ENCODE peak calls at places on chromosomes 13 and 19, in nine cellular contexts. One of them, this sample, is unnamed.

GRCh38 chr19:38793186-38793585 is 4.2 kb downstream of the LGALS7B start:
- DNase-seq in glutamatergic neuron: no peak
- DNase-seq in hypothalamus: no peak
- DNase-seq in posterior cingulate gyrus: no peak
- DNase-seq in left cardiac atrium: no peak
- DNase-seq in hepatic stellate cell: no peak
- DNase-seq in tibial artery: no peak
- DNase-seq in stimulated activated CD4-positive, alpha-beta T cell treated with anti-CD3 and anti-CD28 coated beads, Interleukin-12 subunit alpha, Interleukin-12 subunit beta, amount 100 ng/mL, for 24 hours: no peak
- DNase-seq in AG08396: no peak
- DNase-seq in this sample: peak

GRCh38 chr13:112769615-112770014 is 79.8 kb downstream of the ATP11A start:
- DNase-seq in glutamatergic neuron: no peak
- DNase-seq in hypothalamus: no peak
- DNase-seq in posterior cingulate gyrus: no peak
- DNase-seq in left cardiac atrium: no peak
- DNase-seq in hepatic stellate cell: no peak
- DNase-seq in tibial artery: no peak
- DNase-seq in stimulated activated CD4-positive, alpha-beta T cell treated with anti-CD3 and anti-CD28 coated beads, Interleukin-12 subunit alpha, Interleukin-12 subunit beta, amount 100 ng/mL, for 24 hours: no peak
- DNase-seq in AG08396: no peak
- DNase-seq in this sample: no peak

GRCh38 chr19:35009424-35010415 is 9.6 kb downstream of the GRAMD1A start:
- DNase-seq in glutamatergic neuron: no peak
- DNase-seq in hypothalamus: no peak
- DNase-seq in posterior cingulate gyrus: no peak
- DNase-seq in left cardiac atrium: no peak
- DNase-seq in hepatic stellate cell: no peak
- DNase-seq in tibial artery: no peak
- DNase-seq in stimulated activated CD4-positive, alpha-beta T cell treated with anti-CD3 and anti-CD28 coated beads, Interleukin-12 subunit alpha, Interleukin-12 subunit beta, amount 100 ng/mL, for 24 hours: no peak
- DNase-seq in AG08396: no peak
- DNase-seq in this sample: no peak

GRCh38 chr19:47573076-47574026 is at the start of gene ZNF541:
- DNase-seq in glutamatergic neuron: no peak
- DNase-seq in hypothalamus: peak
- DNase-seq in posterior cingulate gyrus: peak
- DNase-seq in left cardiac atrium: peak
- DNase-seq in hepatic stellate cell: no peak
- DNase-seq in tibial artery: peak
- DNase-seq in stimulated activated CD4-positive, alpha-beta T cell treated with anti-CD3 and anti-CD28 coated beads, Interleukin-12 subunit alpha, Interleukin-12 subunit beta, amount 100 ng/mL, for 24 hours: peak
- DNase-seq in AG08396: no peak
- DNase-seq in this sample: no peak

GRCh38 chr13:80783926-80784325 is 443.0 kb upstream of the SPRY2 start:
- DNase-seq in glutamatergic neuron: no peak
- DNase-seq in hypothalamus: no peak
- DNase-seq in posterior cingulate gyrus: no peak
- DNase-seq in left cardiac atrium: no peak
- DNase-seq in hepatic stellate cell: no peak
- DNase-seq in tibial artery: no peak
- DNase-seq in stimulated activated CD4-positive, alpha-beta T cell treated with anti-CD3 and anti-CD28 coated beads, Interleukin-12 subunit alpha, Interleukin-12 subunit beta, amount 100 ng/mL, for 24 hours: no peak
- DNase-seq in AG08396: no peak
- DNase-seq in this sample: no peak

GRCh38 chr13:37392389-37392788 is 206.2 kb downstream of the POSTN start:
- DNase-seq in glutamatergic neuron: no peak
- DNase-seq in hypothalamus: no peak
- DNase-seq in posterior cingulate gyrus: no peak
- DNase-seq in left cardiac atrium: no peak
- DNase-seq in hepatic stellate cell: no peak
- DNase-seq in tibial artery: no peak
- DNase-seq in stimulated activated CD4-positive, alpha-beta T cell treated with anti-CD3 and anti-CD28 coated beads, Interleukin-12 subunit alpha, Interleukin-12 subunit beta, amount 100 ng/mL, for 24 hours: no peak
- DNase-seq in AG08396: no peak
- DNase-seq in this sample: no peak

GRCh38 chr13:79776538-79776937 is 295.6 kb downstream of the NDFIP2 start:
- DNase-seq in glutamatergic neuron: no peak
- DNase-seq in hypothalamus: no peak
- DNase-seq in posterior cingulate gyrus: no peak
- DNase-seq in left cardiac atrium: no peak
- DNase-seq in hepatic stellate cell: no peak
- DNase-seq in tibial artery: no peak
- DNase-seq in stimulated activated CD4-positive, alpha-beta T cell treated with anti-CD3 and anti-CD28 coated beads, Interleukin-12 subunit alpha, Interleukin-12 subunit beta, amount 100 ng/mL, for 24 hours: no peak
- DNase-seq in AG08396: no peak
- DNase-seq in this sample: no peak

GRCh38 chr13:79591493-79591892 is 110.5 kb downstream of the NDFIP2 start:
- DNase-seq in glutamatergic neuron: no peak
- DNase-seq in hypothalamus: no peak
- DNase-seq in posterior cingulate gyrus: no peak
- DNase-seq in left cardiac atrium: no peak
- DNase-seq in hepatic stellate cell: no peak
- DNase-seq in tibial artery: no peak
- DNase-seq in stimulated activated CD4-positive, alpha-beta T cell treated with anti-CD3 and anti-CD28 coated beads, Interleukin-12 subunit alpha, Interleukin-12 subunit beta, amount 100 ng/mL, for 24 hours: no peak
- DNase-seq in AG08396: no peak
- DNase-seq in this sample: no peak

GRCh38 chr19:13169769-13170168 is 19.6 kb downstream of the IER2 start:
- DNase-seq in glutamatergic neuron: no peak
- DNase-seq in hypothalamus: no peak
- DNase-seq in posterior cingulate gyrus: no peak
- DNase-seq in left cardiac atrium: no peak
- DNase-seq in hepatic stellate cell: peak
- DNase-seq in tibial artery: no peak
- DNase-seq in stimulated activated CD4-positive, alpha-beta T cell treated with anti-CD3 and anti-CD28 coated beads, Interleukin-12 subunit alpha, Interleukin-12 subunit beta, amount 100 ng/mL, for 24 hours: no peak
- DNase-seq in AG08396: peak
- DNase-seq in this sample: no peak

GRCh38 chr19:750640-751423 is at the start of gene MISP:
- DNase-seq in glutamatergic neuron: no peak
- DNase-seq in hypothalamus: no peak
- DNase-seq in posterior cingulate gyrus: no peak
- DNase-seq in left cardiac atrium: no peak
- DNase-seq in hepatic stellate cell: no peak
- DNase-seq in tibial artery: no peak
- DNase-seq in stimulated activated CD4-positive, alpha-beta T cell treated with anti-CD3 and anti-CD28 coated beads, Interleukin-12 subunit alpha, Interleukin-12 subunit beta, amount 100 ng/mL, for 24 hours: no peak
- DNase-seq in AG08396: no peak
- DNase-seq in this sample: peak

GRCh38 chr19:47633996-47634395 is 25.1 kb downstream of the BICRA start:
- DNase-seq in glutamatergic neuron: no peak
- DNase-seq in hypothalamus: no peak
- DNase-seq in posterior cingulate gyrus: peak
- DNase-seq in left cardiac atrium: no peak
- DNase-seq in hepatic stellate cell: no peak
- DNase-seq in tibial artery: no peak
- DNase-seq in stimulated activated CD4-positive, alpha-beta T cell treated with anti-CD3 and anti-CD28 coated beads, Interleukin-12 subunit alpha, Interleukin-12 subunit beta, amount 100 ng/mL, for 24 hours: no peak
- DNase-seq in AG08396: no peak
- DNase-seq in this sample: no peak

GRCh38 chr19:58336216-58336615 is 9.4 kb downstream of the ZSCAN22 start:
- DNase-seq in glutamatergic neuron: no peak
- DNase-seq in hypothalamus: no peak
- DNase-seq in posterior cingulate gyrus: no peak
- DNase-seq in left cardiac atrium: no peak
- DNase-seq in hepatic stellate cell: no peak
- DNase-seq in tibial artery: no peak
- DNase-seq in stimulated activated CD4-positive, alpha-beta T cell treated with anti-CD3 and anti-CD28 coated beads, Interleukin-12 subunit alpha, Interleukin-12 subunit beta, amount 100 ng/mL, for 24 hours: no peak
- DNase-seq in AG08396: no peak
- DNase-seq in this sample: no peak

GRCh38 chr19:47432499-47432898 is 13.2 kb upstream of the MEIS3 start:
- DNase-seq in glutamatergic neuron: no peak
- DNase-seq in hypothalamus: no peak
- DNase-seq in posterior cingulate gyrus: no peak
- DNase-seq in left cardiac atrium: no peak
- DNase-seq in hepatic stellate cell: no peak
- DNase-seq in tibial artery: no peak
- DNase-seq in stimulated activated CD4-positive, alpha-beta T cell treated with anti-CD3 and anti-CD28 coated beads, Interleukin-12 subunit alpha, Interleukin-12 subunit beta, amount 100 ng/mL, for 24 hours: no peak
- DNase-seq in AG08396: no peak
- DNase-seq in this sample: no peak

GRCh38 chr19:39544920-39545319 is 5.0 kb upstream of the EID2 start:
- DNase-seq in glutamatergic neuron: no peak
- DNase-seq in hypothalamus: no peak
- DNase-seq in posterior cingulate gyrus: no peak
- DNase-seq in left cardiac atrium: no peak
- DNase-seq in hepatic stellate cell: no peak
- DNase-seq in tibial artery: no peak
- DNase-seq in stimulated activated CD4-positive, alpha-beta T cell treated with anti-CD3 and anti-CD28 coated beads, Interleukin-12 subunit alpha, Interleukin-12 subunit beta, amount 100 ng/mL, for 24 hours: no peak
- DNase-seq in AG08396: no peak
- DNase-seq in this sample: no peak

GRCh38 chr13:28012383-28012782 is 23.9 kb upstream of the URAD start:
- DNase-seq in glutamatergic neuron: no peak
- DNase-seq in hypothalamus: no peak
- DNase-seq in posterior cingulate gyrus: no peak
- DNase-seq in left cardiac atrium: no peak
- DNase-seq in hepatic stellate cell: no peak
- DNase-seq in tibial artery: no peak
- DNase-seq in stimulated activated CD4-positive, alpha-beta T cell treated with anti-CD3 and anti-CD28 coated beads, Interleukin-12 subunit alpha, Interleukin-12 subunit beta, amount 100 ng/mL, for 24 hours: no peak
- DNase-seq in AG08396: no peak
- DNase-seq in this sample: no peak

GRCh38 chr19:3171894-3172679 is 6.5 kb upstream of the S1PR4 start:
- DNase-seq in glutamatergic neuron: no peak
- DNase-seq in hypothalamus: no peak
- DNase-seq in posterior cingulate gyrus: no peak
- DNase-seq in left cardiac atrium: no peak
- DNase-seq in hepatic stellate cell: no peak
- DNase-seq in tibial artery: no peak
- DNase-seq in stimulated activated CD4-positive, alpha-beta T cell treated with anti-CD3 and anti-CD28 coated beads, Interleukin-12 subunit alpha, Interleukin-12 subunit beta, amount 100 ng/mL, for 24 hours: no peak
- DNase-seq in AG08396: no peak
- DNase-seq in this sample: no peak

GRCh38 chr13:85508683-85509329 is 290.4 kb downstream of the SLITRK6 start:
- DNase-seq in glutamatergic neuron: no peak
- DNase-seq in hypothalamus: no peak
- DNase-seq in posterior cingulate gyrus: no peak
- DNase-seq in left cardiac atrium: no peak
- DNase-seq in hepatic stellate cell: no peak
- DNase-seq in tibial artery: peak
- DNase-seq in stimulated activated CD4-positive, alpha-beta T cell treated with anti-CD3 and anti-CD28 coated beads, Interleukin-12 subunit alpha, Interleukin-12 subunit beta, amount 100 ng/mL, for 24 hours: no peak
- DNase-seq in AG08396: no peak
- DNase-seq in this sample: no peak

GRCh38 chr13:48975101-48975925 is at the start of gene FNDC3A:
- DNase-seq in glutamatergic neuron: peak
- DNase-seq in hypothalamus: no peak
- DNase-seq in posterior cingulate gyrus: no peak
- DNase-seq in left cardiac atrium: peak
- DNase-seq in hepatic stellate cell: peak
- DNase-seq in tibial artery: peak
- DNase-seq in stimulated activated CD4-positive, alpha-beta T cell treated with anti-CD3 and anti-CD28 coated beads, Interleukin-12 subunit alpha, Interleukin-12 subunit beta, amount 100 ng/mL, for 24 hours: no peak
- DNase-seq in AG08396: peak
- DNase-seq in this sample: peak

GRCh38 chr13:23558675-23559536 is 11.3 kb upstream of the TNFRSF19 start:
- DNase-seq in glutamatergic neuron: no peak
- DNase-seq in hypothalamus: no peak
- DNase-seq in posterior cingulate gyrus: no peak
- DNase-seq in left cardiac atrium: peak
- DNase-seq in hepatic stellate cell: peak
- DNase-seq in tibial artery: peak
- DNase-seq in stimulated activated CD4-positive, alpha-beta T cell treated with anti-CD3 and anti-CD28 coated beads, Interleukin-12 subunit alpha, Interleukin-12 subunit beta, amount 100 ng/mL, for 24 hours: no peak
- DNase-seq in AG08396: peak
- DNase-seq in this sample: peak

GRCh38 chr19:46404039-46404883 is 9.1 kb downstream of the CCDC8 start:
- DNase-seq in glutamatergic neuron: peak
- DNase-seq in hypothalamus: no peak
- DNase-seq in posterior cingulate gyrus: no peak
- DNase-seq in left cardiac atrium: no peak
- DNase-seq in hepatic stellate cell: peak
- DNase-seq in tibial artery: peak
- DNase-seq in stimulated activated CD4-positive, alpha-beta T cell treated with anti-CD3 and anti-CD28 coated beads, Interleukin-12 subunit alpha, Interleukin-12 subunit beta, amount 100 ng/mL, for 24 hours: no peak
- DNase-seq in AG08396: peak
- DNase-seq in this sample: no peak

GRCh38 chr13:74741732-74742131 is 607.5 kb upstream of the KLF12 start:
- DNase-seq in glutamatergic neuron: no peak
- DNase-seq in hypothalamus: no peak
- DNase-seq in posterior cingulate gyrus: no peak
- DNase-seq in left cardiac atrium: no peak
- DNase-seq in hepatic stellate cell: no peak
- DNase-seq in tibial artery: no peak
- DNase-seq in stimulated activated CD4-positive, alpha-beta T cell treated with anti-CD3 and anti-CD28 coated beads, Interleukin-12 subunit alpha, Interleukin-12 subunit beta, amount 100 ng/mL, for 24 hours: no peak
- DNase-seq in AG08396: no peak
- DNase-seq in this sample: no peak

GRCh38 chr19:54418030-54418929 is 3.0 kb downstream of the TTYH1 start:
- DNase-seq in glutamatergic neuron: no peak
- DNase-seq in hypothalamus: no peak
- DNase-seq in posterior cingulate gyrus: peak
- DNase-seq in left cardiac atrium: no peak
- DNase-seq in hepatic stellate cell: peak
- DNase-seq in tibial artery: no peak
- DNase-seq in stimulated activated CD4-positive, alpha-beta T cell treated with anti-CD3 and anti-CD28 coated beads, Interleukin-12 subunit alpha, Interleukin-12 subunit beta, amount 100 ng/mL, for 24 hours: no peak
- DNase-seq in AG08396: no peak
- DNase-seq in this sample: no peak

GRCh38 chr19:11749751-11750150 is 11.0 kb upstream of the ZNF823 start:
- DNase-seq in glutamatergic neuron: no peak
- DNase-seq in hypothalamus: no peak
- DNase-seq in posterior cingulate gyrus: no peak
- DNase-seq in left cardiac atrium: no peak
- DNase-seq in hepatic stellate cell: no peak
- DNase-seq in tibial artery: no peak
- DNase-seq in stimulated activated CD4-positive, alpha-beta T cell treated with anti-CD3 and anti-CD28 coated beads, Interleukin-12 subunit alpha, Interleukin-12 subunit beta, amount 100 ng/mL, for 24 hours: no peak
- DNase-seq in AG08396: no peak
- DNase-seq in this sample: no peak

GRCh38 chr13:75250526-75251183 is 231.3 kb downstream of the TBC1D4 start:
- DNase-seq in glutamatergic neuron: no peak
- DNase-seq in hypothalamus: no peak
- DNase-seq in posterior cingulate gyrus: no peak
- DNase-seq in left cardiac atrium: no peak
- DNase-seq in hepatic stellate cell: peak
- DNase-seq in tibial artery: no peak
- DNase-seq in stimulated activated CD4-positive, alpha-beta T cell treated with anti-CD3 and anti-CD28 coated beads, Interleukin-12 subunit alpha, Interleukin-12 subunit beta, amount 100 ng/mL, for 24 hours: no peak
- DNase-seq in AG08396: peak
- DNase-seq in this sample: no peak

GRCh38 chr19:10510301-10510802 is 6.9 kb downstream of the S1PR5 start:
- DNase-seq in glutamatergic neuron: peak
- DNase-seq in hypothalamus: no peak
- DNase-seq in posterior cingulate gyrus: no peak
- DNase-seq in left cardiac atrium: no peak
- DNase-seq in hepatic stellate cell: no peak
- DNase-seq in tibial artery: no peak
- DNase-seq in stimulated activated CD4-positive, alpha-beta T cell treated with anti-CD3 and anti-CD28 coated beads, Interleukin-12 subunit alpha, Interleukin-12 subunit beta, amount 100 ng/mL, for 24 hours: peak
- DNase-seq in AG08396: peak
- DNase-seq in this sample: no peak

GRCh38 chr19:7748756-7749155 is 1.4 kb upstream of the CD209 start:
- DNase-seq in glutamatergic neuron: no peak
- DNase-seq in hypothalamus: no peak
- DNase-seq in posterior cingulate gyrus: no peak
- DNase-seq in left cardiac atrium: no peak
- DNase-seq in hepatic stellate cell: peak
- DNase-seq in tibial artery: no peak
- DNase-seq in stimulated activated CD4-positive, alpha-beta T cell treated with anti-CD3 and anti-CD28 coated beads, Interleukin-12 subunit alpha, Interleukin-12 subunit beta, amount 100 ng/mL, for 24 hours: no peak
- DNase-seq in AG08396: no peak
- DNase-seq in this sample: no peak

GRCh38 chr19:11964496-11964857 is 363 bp upstream of the ZNF763 start:
- DNase-seq in glutamatergic neuron: peak
- DNase-seq in hypothalamus: peak
- DNase-seq in posterior cingulate gyrus: no peak
- DNase-seq in left cardiac atrium: no peak
- DNase-seq in hepatic stellate cell: peak
- DNase-seq in tibial artery: no peak
- DNase-seq in stimulated activated CD4-positive, alpha-beta T cell treated with anti-CD3 and anti-CD28 coated beads, Interleukin-12 subunit alpha, Interleukin-12 subunit beta, amount 100 ng/mL, for 24 hours: no peak
- DNase-seq in AG08396: peak
- DNase-seq in this sample: no peak

GRCh38 chr19:3970313-3970807 is 539 bp downstream of the DAPK3 start:
- DNase-seq in glutamatergic neuron: no peak
- DNase-seq in hypothalamus: no peak
- DNase-seq in posterior cingulate gyrus: no peak
- DNase-seq in left cardiac atrium: no peak
- DNase-seq in hepatic stellate cell: no peak
- DNase-seq in tibial artery: no peak
- DNase-seq in stimulated activated CD4-positive, alpha-beta T cell treated with anti-CD3 and anti-CD28 coated beads, Interleukin-12 subunit alpha, Interleukin-12 subunit beta, amount 100 ng/mL, for 24 hours: no peak
- DNase-seq in AG08396: no peak
- DNase-seq in this sample: no peak

GRCh38 chr19:13172335-13173128 is 22.3 kb downstream of the IER2 start:
- DNase-seq in glutamatergic neuron: no peak
- DNase-seq in hypothalamus: no peak
- DNase-seq in posterior cingulate gyrus: no peak
- DNase-seq in left cardiac atrium: peak
- DNase-seq in hepatic stellate cell: peak
- DNase-seq in tibial artery: peak
- DNase-seq in stimulated activated CD4-positive, alpha-beta T cell treated with anti-CD3 and anti-CD28 coated beads, Interleukin-12 subunit alpha, Interleukin-12 subunit beta, amount 100 ng/mL, for 24 hours: peak
- DNase-seq in AG08396: peak
- DNase-seq in this sample: no peak

GRCh38 chr13:43239441-43239840 is 216.1 kb downstream of the DNAJC15 start:
- DNase-seq in glutamatergic neuron: no peak
- DNase-seq in hypothalamus: no peak
- DNase-seq in posterior cingulate gyrus: no peak
- DNase-seq in left cardiac atrium: no peak
- DNase-seq in hepatic stellate cell: no peak
- DNase-seq in tibial artery: no peak
- DNase-seq in stimulated activated CD4-positive, alpha-beta T cell treated with anti-CD3 and anti-CD28 coated beads, Interleukin-12 subunit alpha, Interleukin-12 subunit beta, amount 100 ng/mL, for 24 hours: no peak
- DNase-seq in AG08396: no peak
- DNase-seq in this sample: no peak

GRCh38 chr19:45794627-45795026 is 2.0 kb upstream of the DMWD start:
- DNase-seq in glutamatergic neuron: no peak
- DNase-seq in hypothalamus: no peak
- DNase-seq in posterior cingulate gyrus: no peak
- DNase-seq in left cardiac atrium: no peak
- DNase-seq in hepatic stellate cell: no peak
- DNase-seq in tibial artery: no peak
- DNase-seq in stimulated activated CD4-positive, alpha-beta T cell treated with anti-CD3 and anti-CD28 coated beads, Interleukin-12 subunit alpha, Interleukin-12 subunit beta, amount 100 ng/mL, for 24 hours: no peak
- DNase-seq in AG08396: no peak
- DNase-seq in this sample: no peak

This sample was measured in NCI-H187.